ENCODE peak calls at places on chromosomes 16 and 17, in eight cellular contexts. N is uterus, M is fibroblast of lung, U is neuronal stem cell, R is prostate gland, G is GM23248, K is H1, J is sigmoid colon. V is an unnamed sample. For H3K4me1 and H3K9me3, the result is how much of the 10 kb centered on the place peaks cover.

GRCh38 chr17:48929812-48930165 is 14.9 kb downstream of the SNF8 start:
- DNase-seq in N (no peak), M (no peak), U (no peak), R (no peak), G (no peak), K (no peak), J (no peak), V (no peak)

GRCh38 chr17:79028496-79029326 is 4.7 kb downstream of the C1QTNF1 start:
- DNase-seq in N (peak), M (no peak), U (no peak), R (no peak), G (peak), K (no peak), J (peak), V (no peak)

GRCh38 chr17:81635973-81636504 is 873 bp downstream of the NPLOC4 start:
- DNase-seq in N (no peak), M (no peak), U (no peak), R (no peak), G (peak), K (no peak), J (no peak), V (no peak)

GRCh38 chr16:17356243-17356933 is 114.4 kb downstream of the XYLT1 start:
- DNase-seq in N (no peak), M (no peak), U (no peak), R (no peak), G (no peak), K (no peak), J (no peak), V (no peak)

GRCh38 chr16:22122239-22122638 is 29.9 kb downstream of the VWA3A start:
- DNase-seq in N (no peak), M (no peak), U (no peak), R (no peak), G (no peak), K (no peak), J (no peak), V (no peak)

GRCh38 chr16:56269824-56270684 is 78.8 kb downstream of the GNAO1 start:
- DNase-seq in N (peak), M (no peak), U (no peak), R (no peak), G (peak), K (peak), J (peak), V (no peak)

GRCh38 chr16:69386596-69386995 is 789 bp upstream of the TERF2 start:
- DNase-seq in N (no peak), M (no peak), U (no peak), R (no peak), G (no peak), K (no peak), J (no peak), V (no peak)

GRCh38 chr16:88681709-88682451 is 4.4 kb downstream of the SNAI3 start:
- DNase-seq in N (no peak), M (no peak), U (no peak), R (no peak), G (peak), K (no peak), J (no peak), V (no peak)

GRCh38 chr16:4097826-4098240 is 18.4 kb downstream of the ADCY9 start:
- DNase-seq in N (no peak), M (peak), U (no peak), R (no peak), G (no peak), K (no peak), J (no peak), V (no peak)

GRCh38 chr16:64416232-64417010 is 705.4 kb downstream of the CDH11 start:
- DNase-seq in N (no peak), M (peak), U (no peak), R (no peak), G (peak), K (no peak), J (no peak), V (no peak)

GRCh38 chr16:85307552-85308364 is 195.5 kb upstream of the CIBAR2 start:
- DNase-seq in N (no peak), M (no peak), U (no peak), R (no peak), G (no peak), K (no peak), J (no peak), V (no peak)
- H3K4me1 ChIP-seq in N (under half), M (under half), U (under half), R (under half), G (under half), K (under half), J (under half), V (half or more)

GRCh38 chr17:22221344-22221743 is 529.0 kb downstream of the KCNJ18 start:
- DNase-seq in N (no peak), M (no peak), U (no peak), R (no peak), G (no peak), K (no peak), J (no peak), V (no peak)
- H3K9me3 ChIP-seq in N (under half), M (under half), U (under half), R (under half), G (under half), K (half or more), J (under half), V (under half)

DNA sequence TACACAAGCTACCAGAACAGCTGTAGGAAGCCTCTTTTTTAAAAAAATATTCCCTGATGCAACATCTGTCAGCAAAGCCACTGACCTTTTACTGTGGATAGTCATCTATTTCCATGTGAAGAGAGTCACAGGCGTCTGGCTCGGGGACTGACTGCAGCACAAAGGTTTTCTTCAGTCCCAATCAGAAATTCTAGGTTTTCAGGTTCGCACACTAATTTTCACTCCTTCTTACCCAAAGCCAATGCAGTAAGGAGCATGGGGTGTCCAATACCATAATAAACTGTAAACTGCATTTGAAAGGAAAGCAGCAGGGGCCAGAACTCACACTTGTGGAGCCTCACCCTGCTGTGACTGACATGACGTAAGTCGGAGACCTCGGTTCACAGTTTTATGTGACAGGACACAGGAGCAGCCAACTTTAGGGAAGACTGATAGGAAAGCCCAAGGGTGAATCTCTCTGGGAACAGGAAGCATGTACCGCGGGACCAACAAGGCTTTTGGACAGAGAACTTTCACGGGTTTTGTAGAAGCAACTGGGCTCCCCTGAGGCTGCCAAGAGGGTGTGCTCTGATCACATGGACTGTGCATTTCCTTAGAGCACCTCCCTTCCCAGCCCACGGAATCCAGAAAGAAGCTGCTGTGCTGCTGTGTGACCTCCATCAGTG is 9.1 kb upstream of the TMEM100 start:
- DNase-seq in N (peak), M (peak), U (no peak), R (no peak), G (peak), K (no peak), J (peak), V (no peak)
- H3K4me3 ChIP-seq in N (no peak), M (peak), U (peak), R (no peak), G (peak), K (no peak), J (peak), V (no peak)

DNA sequence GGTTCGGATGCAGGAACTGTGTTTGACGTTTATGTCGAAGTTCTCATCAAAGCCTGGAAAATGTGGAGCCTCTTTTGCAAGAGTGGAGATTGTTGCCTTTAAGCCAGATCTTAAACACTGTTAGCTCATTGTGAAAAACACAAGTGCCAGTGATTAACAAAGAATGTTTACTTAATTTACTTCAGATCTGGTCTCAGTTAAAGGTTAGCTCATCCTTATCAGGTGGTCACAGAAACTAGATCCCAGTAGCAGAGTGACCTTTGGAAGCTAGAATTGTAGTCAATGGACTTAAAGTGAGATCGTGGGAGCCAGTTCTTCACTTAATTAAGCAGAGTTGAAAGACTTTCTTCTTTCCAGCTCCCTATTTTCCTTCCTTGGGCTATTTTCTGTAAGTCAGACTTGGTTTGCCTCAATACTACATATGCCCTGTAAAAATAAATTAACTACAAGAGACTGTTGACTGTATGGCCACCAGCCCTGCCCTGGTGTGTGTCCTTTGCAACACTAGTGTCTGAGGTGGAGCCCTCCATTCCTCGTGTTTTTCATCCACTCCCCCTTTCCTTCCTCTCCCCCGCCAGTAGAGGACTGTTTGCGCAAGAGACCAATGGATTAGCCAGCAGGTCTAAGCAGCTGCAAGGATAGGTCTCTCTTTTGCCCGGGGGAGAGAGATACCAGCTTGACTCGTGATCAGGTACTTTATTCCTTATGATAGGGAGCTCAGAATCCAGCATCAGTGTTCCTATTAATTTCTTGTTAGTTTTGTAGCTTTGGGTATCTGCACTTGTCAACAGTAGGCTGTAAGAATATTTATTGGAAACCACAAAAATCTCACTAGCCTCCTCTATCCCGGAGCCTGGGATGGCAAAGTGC is 20.2 kb downstream of the FBXO39 start:
- DNase-seq in N (no peak), M (no peak), U (no peak), R (no peak), G (peak), K (no peak), J (no peak), V (no peak)
- H3K4me1 ChIP-seq in N (under half), M (under half), U (under half), R (under half), G (under half), K (under half), J (under half), V (under half)

DNA sequence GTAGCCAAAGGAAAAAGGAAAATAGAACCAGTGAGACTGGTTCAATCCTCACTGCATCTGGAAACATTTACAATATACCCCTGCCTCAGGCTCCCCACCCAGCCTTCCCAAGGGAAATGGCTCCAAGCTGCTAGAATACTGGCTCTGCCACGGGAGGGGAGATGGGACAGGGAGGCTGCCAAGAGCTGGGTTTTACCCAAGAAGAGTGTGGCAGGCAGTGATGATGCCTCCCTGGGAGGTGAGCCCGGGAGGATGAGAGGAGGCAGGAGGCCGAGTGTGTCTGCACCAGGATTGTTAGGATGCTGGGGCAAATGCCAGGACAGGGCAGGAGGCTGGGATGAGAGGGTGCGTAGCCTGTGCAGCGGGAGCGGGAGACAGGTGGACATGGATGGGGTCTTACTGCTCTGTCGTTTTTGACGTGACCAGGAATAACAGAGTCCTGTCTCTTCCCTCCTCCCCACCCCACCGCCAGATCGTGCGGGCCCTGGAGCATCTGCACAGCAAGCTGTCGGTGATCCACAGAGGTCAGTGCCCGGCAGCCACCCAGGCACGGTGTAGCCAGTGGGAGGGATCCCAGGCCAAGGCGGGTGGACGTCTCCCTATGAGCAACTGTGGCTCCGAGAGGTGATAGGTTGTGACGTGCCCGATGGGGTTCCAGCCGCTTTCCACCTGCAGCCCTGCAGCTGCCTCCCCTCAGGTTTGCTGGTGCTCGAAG is 18.4 kb downstream of the MAP2K3 start:
- DNase-seq in N (no peak), M (no peak), U (no peak), R (no peak), G (no peak), K (no peak), J (peak), V (no peak)
- H3K9me3 ChIP-seq in N (under half), M (under half), U (under half), R (under half), G (under half), K (half or more), J (under half), V (under half)

DNA sequence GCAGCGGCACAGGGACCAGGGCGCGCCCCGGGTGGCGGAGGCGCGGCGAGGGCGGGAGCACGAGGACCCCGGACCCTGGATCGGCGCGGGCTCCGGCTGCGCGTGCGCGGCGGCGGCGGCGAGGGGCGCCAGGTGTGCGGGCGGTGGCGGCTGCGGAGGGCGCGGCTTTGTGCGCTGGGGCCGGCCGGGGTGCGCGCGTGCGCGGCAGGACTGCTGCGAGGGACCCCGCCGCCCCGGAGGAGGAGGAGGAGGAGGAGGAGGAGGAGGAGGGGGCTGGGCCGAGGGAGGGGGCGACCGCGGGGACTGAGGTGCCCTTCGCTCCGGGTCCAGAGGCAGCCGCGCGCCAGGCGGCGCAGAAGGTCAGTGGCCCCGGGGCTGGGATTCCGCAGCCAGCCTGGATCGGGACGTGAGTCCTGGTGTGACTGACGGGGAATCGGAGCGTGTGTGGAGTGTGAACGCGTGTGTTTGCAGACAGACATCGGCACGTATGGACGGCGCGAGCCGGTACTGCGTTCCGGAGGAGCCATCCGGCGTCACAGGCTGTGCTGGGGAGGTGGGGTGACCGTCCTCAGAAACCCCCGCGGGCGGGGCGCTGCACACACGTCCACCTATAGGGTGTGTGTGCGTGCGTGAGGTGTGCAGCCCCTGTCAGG is 19.5 kb upstream of the RAP1GAP2 start:
- DNase-seq in N (no peak), M (no peak), U (peak), R (no peak), G (peak), K (no peak), J (no peak), V (no peak)
- H3K4me3 ChIP-seq in N (no peak), M (no peak), U (peak), R (peak), G (no peak), K (peak), J (no peak), V (peak)

DNA sequence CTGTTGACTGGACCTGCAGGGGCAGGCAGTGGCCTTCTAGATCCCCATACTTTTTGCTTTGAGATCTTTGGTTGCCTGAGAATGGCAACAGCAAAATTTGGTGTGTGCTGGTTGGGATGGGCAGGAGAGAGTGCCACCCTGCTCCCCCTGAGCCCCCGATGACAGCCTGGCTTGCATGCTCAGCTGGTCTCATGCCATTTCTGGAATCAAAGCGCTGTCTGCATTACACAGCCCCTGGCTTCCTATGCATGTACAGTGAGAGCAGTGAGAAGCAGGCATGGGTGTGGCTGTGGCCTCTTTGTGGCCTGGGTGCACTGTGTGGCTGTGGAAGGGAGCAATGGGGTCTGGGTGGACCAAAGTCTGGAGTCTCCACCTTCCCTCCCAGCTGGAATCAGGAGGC is 47.7 kb downstream of the NKD1 start:
- DNase-seq in N (no peak), M (no peak), U (no peak), R (no peak), G (no peak), K (no peak), J (no peak), V (no peak)
- H3K4me1 ChIP-seq in N (under half), M (under half), U (under half), R (under half), G (under half), K (under half), J (under half), V (under half)

DNA sequence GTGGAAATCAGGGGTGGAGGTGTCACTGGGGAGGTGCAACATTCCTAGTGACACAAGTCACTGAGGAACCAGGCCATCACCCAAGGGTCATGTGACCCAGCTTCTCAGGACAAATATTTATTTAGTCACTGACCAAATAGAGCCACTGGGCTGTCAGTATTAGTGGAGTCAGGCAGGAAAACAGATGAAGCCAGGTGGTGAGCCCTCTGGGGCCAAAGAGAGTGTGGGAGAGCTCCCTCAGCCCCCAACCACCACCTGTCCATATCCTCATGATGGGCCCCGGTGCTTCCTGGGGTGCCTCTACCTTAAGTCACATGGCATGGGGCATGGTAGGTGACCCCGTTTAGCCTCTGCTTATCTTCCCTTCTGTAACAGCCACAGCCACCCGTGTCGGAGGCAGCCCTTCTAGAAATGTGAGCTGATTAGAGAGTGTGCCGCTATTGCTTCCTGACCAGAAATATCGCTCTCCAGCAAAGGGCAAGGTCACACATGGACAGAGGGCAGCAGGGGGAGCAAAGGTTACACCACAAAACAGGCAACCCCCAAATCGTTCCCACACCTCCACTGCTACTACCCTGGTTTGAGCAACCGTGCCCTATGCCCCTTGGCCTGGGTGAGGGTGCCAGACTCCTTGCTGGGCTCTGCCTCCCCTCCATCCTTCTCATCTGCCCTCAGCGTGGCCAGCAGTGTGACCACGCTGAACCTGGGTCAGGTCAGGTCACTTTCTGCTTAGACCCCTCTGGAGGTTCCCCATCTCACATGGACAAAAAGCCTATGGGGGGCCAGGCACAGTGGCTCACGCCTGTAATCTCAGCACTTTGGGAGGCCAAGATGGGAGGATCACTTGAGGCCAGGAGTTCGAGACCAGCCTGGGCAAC is 8.6 kb upstream of the AKTIP start:
- DNase-seq in N (no peak), M (no peak), U (no peak), R (no peak), G (no peak), K (no peak), J (no peak), V (no peak)
- H3K9me3 ChIP-seq in N (under half), M (under half), U (under half), R (under half), G (under half), K (under half), J (under half), V (under half)

DNA sequence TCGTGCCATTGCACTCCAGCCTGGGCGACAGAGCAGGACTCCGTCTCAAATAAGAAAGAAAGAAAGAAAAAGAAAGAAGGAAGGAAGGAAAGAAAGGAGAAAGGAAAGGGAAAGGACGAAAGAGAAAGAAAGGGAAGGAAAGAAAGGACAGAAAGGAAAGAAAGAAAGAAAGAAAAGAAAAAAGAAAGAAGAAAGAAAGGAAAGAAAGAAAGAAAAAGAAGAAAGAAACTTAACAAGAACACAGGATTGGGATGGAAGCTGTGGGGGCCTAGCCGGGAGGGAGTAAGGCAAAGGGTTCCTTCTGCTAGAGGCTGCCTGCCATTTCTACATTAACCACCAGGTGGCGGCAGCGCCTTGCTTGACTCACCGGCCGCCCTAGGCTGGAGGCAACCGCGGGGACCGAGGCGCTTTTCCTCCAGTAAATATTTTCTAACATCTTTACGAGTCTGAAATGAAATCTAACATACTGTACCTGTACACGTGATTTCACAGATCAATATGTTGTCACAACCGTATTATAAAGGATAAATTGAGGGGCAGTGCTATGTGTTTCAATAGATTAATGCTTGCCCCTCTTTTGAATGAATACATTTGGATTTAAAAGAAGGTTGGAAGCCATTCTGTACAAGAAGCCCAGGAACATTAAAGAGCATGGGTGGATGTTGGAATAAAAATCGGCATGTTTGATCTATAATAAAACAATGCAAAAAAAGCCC is 6.1 kb downstream of the GJD3 start:
- DNase-seq in N (peak), M (peak), U (peak), R (peak), G (peak), K (no peak), J (peak), V (peak)
- H3K4me3 ChIP-seq in N (no peak), M (no peak), U (no peak), R (no peak), G (peak), K (no peak), J (no peak), V (no peak)

V was measured in CD8-positive, alpha-beta T cell.